ENCODE peak calls at places on chromosome 1, in seven cellular contexts. C, E, W, R, J, Y and H are unnamed samples.

GRCh38 chr1:76622774-76623173 is 244.5 kb upstream of the ST6GALNAC5 start:
- DNase-seq in C (no peak), W (no peak), J (no peak), E (no peak), Y (no peak), R (no peak), H (no peak)

GRCh38 chr1:31861346-31861745 is 45.5 kb upstream of the SPOCD1 start:
- DNase-seq in Y (no peak), E (no peak), W (no peak), R (no peak), C (no peak), J (no peak), H (no peak)

GRCh38 chr1:234607091-234608025 is 2.6 kb downstream of the IRF2BP2 start:
- DNase-seq in W (no peak), J (no peak), R (peak), C (peak), E (peak), Y (no peak), H (peak)

GRCh38 chr1:25556791-25557476 is 13.5 kb downstream of the LDLRAP1 start:
- DNase-seq in J (no peak), R (peak), C (no peak), Y (peak), E (no peak), W (no peak), H (no peak)

GRCh38 chr1:111833334-111833733 is 77.6 kb downstream of the DDX20 start:
- DNase-seq in C (no peak), J (no peak), E (no peak), Y (no peak), W (no peak), R (no peak), H (peak)

GRCh38 chr1:167443757-167444156 is 74.6 kb downstream of the CD247 start:
- DNase-seq in Y (no peak), W (no peak), R (no peak), C (no peak), E (no peak), J (no peak), H (no peak)

GRCh38 chr1:4425892-4426291 is 228.5 kb upstream of the AJAP1 start:
- DNase-seq in Y (no peak), J (no peak), E (no peak), W (no peak), C (no peak), R (no peak), H (no peak)

GRCh38 chr1:212696721-212697331 is 2.8 kb downstream of the BATF3 start:
- DNase-seq in J (no peak), R (no peak), E (no peak), C (no peak), W (no peak), Y (no peak), H (no peak)

GRCh38 chr1:30764939-30765582 is 7.5 kb upstream of the LAPTM5 start:
- DNase-seq in C (no peak), J (no peak), R (no peak), Y (no peak), W (no peak), E (no peak), H (no peak)

GRCh38 chr1:25182629-25183028 is 49.7 kb downstream of the SYF2 start:
- DNase-seq in J (no peak), W (no peak), C (no peak), E (no peak), Y (no peak), R (no peak), H (no peak)

GRCh38 chr1:205775015-205775716 is at the start of gene RAB29:
- DNase-seq in W (peak), J (peak), E (peak), R (peak), Y (peak), C (peak), H (peak)

DNA sequence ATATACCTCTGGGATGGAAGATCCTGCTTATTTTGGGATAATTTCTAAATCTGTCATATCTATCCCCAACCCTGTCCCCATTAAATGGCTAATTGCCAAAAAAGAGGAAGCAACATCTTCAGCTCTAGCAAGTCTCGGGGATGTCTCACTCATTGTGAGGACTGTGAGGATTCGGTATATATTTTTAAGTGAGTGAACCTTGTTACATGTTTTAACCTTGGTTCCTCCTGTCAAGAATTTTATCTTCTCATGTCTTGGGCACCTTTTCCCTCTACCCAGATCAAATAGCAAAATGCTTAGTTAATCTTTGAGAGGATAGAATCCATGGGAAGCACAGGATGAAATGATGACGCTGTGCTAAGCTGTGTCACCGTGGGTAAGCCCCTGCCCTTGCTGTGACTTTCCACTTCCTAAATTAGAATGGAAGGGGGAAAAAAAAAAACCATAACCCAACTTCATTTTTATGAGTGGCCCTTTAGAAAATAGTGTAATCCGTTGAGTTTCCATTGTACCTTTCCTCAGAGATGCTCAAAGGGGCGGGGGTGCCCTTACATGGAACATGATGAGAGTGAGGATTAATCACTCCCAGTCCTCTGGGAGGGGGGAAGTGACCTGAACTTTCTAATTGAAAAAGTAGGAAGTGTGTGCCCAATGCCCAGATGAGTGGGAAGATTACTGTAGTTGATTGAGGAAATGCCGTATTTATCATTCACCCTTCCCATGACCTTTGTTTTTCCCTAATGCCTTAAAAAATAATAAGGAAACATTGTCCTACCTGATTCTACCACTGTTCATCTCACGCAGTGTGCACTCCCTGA is 7.7 kb downstream of the ATP1A1 start:
- DNase-seq in E (peak), W (no peak), J (no peak), C (no peak), R (no peak), Y (no peak), H (no peak)
- TF ChIP-seq POLR2AphosphoS5 in E (peak), W (no peak), J (no peak), C (no peak), R (peak), Y (no peak), H (no peak)

GRCh38 chr1:93815738-93816110 is 63.3 kb downstream of the DNTTIP2 start:
- DNase-seq in R (no peak), W (no peak), C (no peak), J (no peak), Y (no peak), E (peak), H (no peak)

GRCh38 chr1:93817819-93818569 is 61.0 kb downstream of the DNTTIP2 start:
- DNase-seq in C (no peak), J (no peak), W (no peak), R (no peak), E (no peak), Y (no peak), H (no peak)

GRCh38 chr1:93814795-93815737 is 63.9 kb downstream of the DNTTIP2 start:
- DNase-seq in J (no peak), R (no peak), C (no peak), W (no peak), Y (no peak), E (no peak), H (peak)

GRCh38 chr1:93818570-93818959 is 60.4 kb downstream of the DNTTIP2 start:
- DNase-seq in Y (no peak), J (no peak), W (no peak), C (no peak), R (no peak), E (no peak), H (no peak)

DNA sequence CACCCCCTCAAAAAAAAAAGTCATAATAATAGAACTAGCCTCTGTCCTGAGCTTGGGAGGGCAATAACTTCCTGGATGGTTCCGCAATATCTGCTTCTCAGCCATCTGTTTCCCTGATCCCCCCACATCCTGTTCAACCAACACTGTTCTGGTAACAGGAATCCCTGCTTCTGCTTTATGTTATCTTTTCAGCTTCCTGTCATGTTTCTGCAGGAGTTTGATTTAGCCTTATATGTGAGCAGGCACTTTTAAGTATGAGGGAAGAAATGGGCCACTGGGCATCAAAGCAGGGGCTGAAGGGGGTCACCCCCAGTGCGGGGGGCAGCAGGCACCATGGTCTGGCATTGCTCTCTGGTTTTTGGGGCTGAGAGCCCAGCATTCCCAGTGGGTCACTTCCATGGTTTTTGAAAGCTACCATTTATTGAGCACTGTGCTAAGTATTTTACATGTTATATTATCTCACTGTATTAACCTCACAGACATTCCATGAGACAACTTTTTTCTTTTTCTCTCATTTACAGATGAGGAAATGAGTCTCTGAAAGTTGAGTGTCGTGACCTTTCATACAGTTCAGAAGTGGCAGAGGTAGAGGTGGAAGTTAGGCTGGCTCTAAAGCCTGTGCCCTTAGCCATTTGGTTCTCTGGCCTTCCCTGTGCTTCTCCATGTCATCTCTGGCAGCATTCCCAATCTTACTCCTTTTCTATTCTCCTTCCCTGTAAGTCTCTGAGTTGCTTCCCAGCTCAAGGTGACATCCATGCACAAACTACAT is 61.9 kb downstream of the DNTTIP2 start:
- DNase-seq in Y (no peak), C (no peak), E (peak), R (no peak), W (no peak), J (no peak), H (no peak)
- TF ChIP-seq POLR2AphosphoS5 in Y (no peak), C (peak), E (peak), R (peak), W (no peak), J (no peak), H (no peak)

GRCh38 chr1:244849189-244849866 is 13.9 kb downstream of the COX20 start:
- DNase-seq in Y (no peak), E (no peak), C (no peak), J (no peak), R (no peak), W (no peak), H (no peak)
- TF ChIP-seq POLR2AphosphoS5 in Y (no peak), E (no peak), C (no peak), J (peak), R (peak), W (no peak), H (peak)

GRCh38 chr1:27097484-27097917 is 57.4 kb downstream of the SLC9A1 start:
- DNase-seq in J (peak), C (peak), W (peak), Y (peak), R (peak), E (peak), H (peak)

GRCh38 chr1:27099154-27099903 is 55.6 kb downstream of the SLC9A1 start:
- DNase-seq in R (peak), E (no peak), W (no peak), Y (no peak), J (no peak), C (no peak), H (peak)

GRCh38 chr1:27100797-27101491 is 54.0 kb downstream of the SLC9A1 start:
- DNase-seq in W (no peak), J (no peak), C (no peak), Y (no peak), R (no peak), E (no peak), H (no peak)

GRCh38 chr1:27099904-27100796 is 54.8 kb downstream of the SLC9A1 start:
- DNase-seq in Y (no peak), J (no peak), E (no peak), R (no peak), W (no peak), C (peak), H (peak)

GRCh38 chr1:27098447-27099153 is 56.3 kb downstream of the SLC9A1 start:
- DNase-seq in W (no peak), J (no peak), Y (no peak), R (no peak), C (no peak), E (no peak), H (no peak)
- TF ChIP-seq POLR2AphosphoS5 in W (no peak), J (no peak), Y (no peak), R (no peak), C (no peak), E (no peak), H (no peak)

DNA sequence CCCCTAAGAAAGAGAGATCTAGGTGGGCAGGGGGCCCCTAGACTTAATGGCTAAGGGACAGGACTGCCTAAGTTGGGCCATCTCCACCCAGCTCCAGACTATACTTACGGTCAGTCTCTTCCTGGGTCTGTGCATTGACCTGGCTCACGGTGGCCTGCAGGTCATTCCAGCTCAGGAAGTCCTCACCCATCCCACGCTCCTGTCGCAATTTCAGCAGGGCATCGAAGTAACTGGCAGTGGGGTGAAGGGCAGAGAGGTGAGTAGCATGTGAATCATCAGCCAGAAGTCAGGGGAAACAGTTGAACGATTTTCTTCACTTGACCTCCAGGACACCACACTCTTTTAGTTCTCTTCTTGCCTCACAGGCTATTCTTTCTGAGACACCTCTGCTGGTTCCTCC is 20.5 kb downstream of the IQGAP3 start:
- DNase-seq in E (no peak), C (peak), J (no peak), R (no peak), W (peak), Y (no peak), H (no peak)
- TF ChIP-seq POLR2AphosphoS5 in E (no peak), C (no peak), J (no peak), R (no peak), W (no peak), Y (no peak), H (no peak)

DNA sequence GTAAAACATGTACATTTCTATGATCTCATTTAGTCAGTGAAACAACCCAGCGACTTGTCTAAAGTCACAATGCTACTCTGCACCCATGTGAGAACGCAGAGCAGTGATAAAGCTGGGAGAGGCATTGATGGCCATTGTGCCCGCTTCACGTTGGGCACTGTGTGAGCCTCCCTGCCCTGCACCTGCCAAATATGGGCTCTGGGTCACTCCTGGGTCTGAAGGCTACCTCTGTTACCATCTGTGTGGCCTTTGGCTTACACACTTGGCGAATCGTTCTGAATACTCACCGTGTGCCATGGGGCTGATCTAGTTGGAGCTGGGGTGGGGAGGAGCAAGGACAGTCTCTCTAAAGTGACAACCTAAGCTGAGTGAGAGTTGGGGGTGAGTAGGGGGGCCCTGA is 29.9 kb downstream of the PCSK9 start:
- DNase-seq in E (no peak), W (no peak), C (no peak), J (no peak), Y (no peak), R (no peak), H (no peak)
- TF ChIP-seq POLR2AphosphoS5 in E (no peak), W (no peak), C (no peak), J (no peak), Y (no peak), R (no peak), H (no peak)

DNA sequence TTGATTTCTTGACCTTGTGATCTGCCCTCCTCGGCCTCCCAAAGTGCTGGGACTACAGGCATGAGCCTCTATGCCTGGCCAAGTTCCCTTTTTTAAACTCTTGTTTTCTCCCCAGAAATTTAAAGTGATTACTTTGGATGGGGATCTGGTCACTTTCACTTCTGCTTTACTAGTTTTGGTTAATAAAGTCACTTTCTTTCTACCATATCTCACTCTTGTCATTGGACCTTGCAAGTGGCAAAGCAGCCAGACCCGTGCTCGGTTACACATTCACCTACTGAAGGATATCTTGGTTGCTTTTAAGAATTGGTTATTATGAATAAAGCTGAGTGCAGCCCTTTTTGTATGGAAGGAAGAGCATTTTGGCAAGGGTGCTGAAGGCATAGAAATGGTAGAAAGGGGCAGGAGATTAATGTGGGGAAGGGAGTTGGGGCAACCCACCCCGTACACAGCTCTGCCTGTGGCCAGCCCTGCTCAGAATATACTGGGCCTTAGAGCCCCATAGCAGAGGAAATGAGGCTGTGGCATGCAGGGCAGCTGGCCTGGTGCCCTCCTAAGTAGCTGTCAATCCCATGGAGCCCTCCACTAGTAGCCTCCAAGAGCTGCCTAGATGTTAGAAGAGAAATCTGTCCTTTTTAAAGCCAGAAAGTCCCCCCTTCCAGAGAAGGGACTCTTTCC is 40.7 kb downstream of the CD2 start:
- DNase-seq in R (no peak), W (no peak), Y (no peak), C (no peak), J (no peak), E (no peak), H (no peak)
- TF ChIP-seq POLR2AphosphoS5 in R (no peak), W (no peak), Y (no peak), C (no peak), J (no peak), E (no peak), H (no peak)